ENCODE peak calls at places on chromosomes 6 and 20, in four cellular contexts. One of them, this sample, is unnamed.

GRCh38 chr6:43924222-43924702 is 154.3 kb downstream of the VEGFA start:
- DNase-seq in cardiac muscle cell: no peak
- DNase-seq in suprapubic skin: no peak
- DNase-seq in stimulated activated CD4-positive, alpha-beta T cell treated with anti-CD3 and anti-CD28 coated beads, Interleukin-2, amount 100 ng/mL, for 24 hours: peak; percentile 41
- DNase-seq in this sample: peak; percentile 28

GRCh38 chr6:28274888-28275287 is 6.5 kb upstream of the PGBD1 start:
- DNase-seq in stimulated activated CD4-positive, alpha-beta T cell treated with anti-CD3 and anti-CD28 coated beads, Interleukin-2, amount 100 ng/mL, for 24 hours: no peak
- DNase-seq in cardiac muscle cell: no peak
- DNase-seq in suprapubic skin: no peak
- DNase-seq in this sample: no peak

GRCh38 chr20:1809121-1809520 is 86.1 kb upstream of the SIRPA start:
- DNase-seq in suprapubic skin: no peak
- DNase-seq in stimulated activated CD4-positive, alpha-beta T cell treated with anti-CD3 and anti-CD28 coated beads, Interleukin-2, amount 100 ng/mL, for 24 hours: no peak
- DNase-seq in cardiac muscle cell: no peak
- DNase-seq in this sample: no peak

GRCh38 chr6:30957716-30958115 is 16.9 kb downstream of the MUCL3 start:
- DNase-seq in cardiac muscle cell: no peak
- DNase-seq in suprapubic skin: no peak
- DNase-seq in stimulated activated CD4-positive, alpha-beta T cell treated with anti-CD3 and anti-CD28 coated beads, Interleukin-2, amount 100 ng/mL, for 24 hours: no peak
- DNase-seq in this sample: peak; percentile 55

GRCh38 chr20:52945862-52946522 is 26.2 kb upstream of the TSHZ2 start:
- DNase-seq in cardiac muscle cell: no peak
- DNase-seq in stimulated activated CD4-positive, alpha-beta T cell treated with anti-CD3 and anti-CD28 coated beads, Interleukin-2, amount 100 ng/mL, for 24 hours: no peak
- DNase-seq in suprapubic skin: no peak
- DNase-seq in this sample: no peak

GRCh38 chr6:110526731-110527130 is 50.3 kb upstream of the SLC22A16 start:
- DNase-seq in stimulated activated CD4-positive, alpha-beta T cell treated with anti-CD3 and anti-CD28 coated beads, Interleukin-2, amount 100 ng/mL, for 24 hours: no peak
- DNase-seq in suprapubic skin: no peak
- DNase-seq in cardiac muscle cell: no peak
- DNase-seq in this sample: no peak

GRCh38 chr6:29793036-29793356 is 34.6 kb upstream of the HLA-G start:
- DNase-seq in suprapubic skin: no peak
- DNase-seq in cardiac muscle cell: no peak
- DNase-seq in stimulated activated CD4-positive, alpha-beta T cell treated with anti-CD3 and anti-CD28 coated beads, Interleukin-2, amount 100 ng/mL, for 24 hours: no peak
- DNase-seq in this sample: no peak

GRCh38 chr6:104326173-104327001 is 533.3 kb downstream of the HACE1 start:
- DNase-seq in stimulated activated CD4-positive, alpha-beta T cell treated with anti-CD3 and anti-CD28 coated beads, Interleukin-2, amount 100 ng/mL, for 24 hours: no peak
- DNase-seq in cardiac muscle cell: no peak
- DNase-seq in suprapubic skin: no peak
- DNase-seq in this sample: no peak

GRCh38 chr6:45881705-45882435 is 133.8 kb downstream of the CLIC5 start:
- DNase-seq in suprapubic skin: no peak
- DNase-seq in stimulated activated CD4-positive, alpha-beta T cell treated with anti-CD3 and anti-CD28 coated beads, Interleukin-2, amount 100 ng/mL, for 24 hours: no peak
- DNase-seq in cardiac muscle cell: no peak
- DNase-seq in this sample: no peak

GRCh38 chr6:144786825-144787224 is 501.7 kb downstream of the UTRN start:
- DNase-seq in suprapubic skin: no peak
- DNase-seq in cardiac muscle cell: no peak
- DNase-seq in stimulated activated CD4-positive, alpha-beta T cell treated with anti-CD3 and anti-CD28 coated beads, Interleukin-2, amount 100 ng/mL, for 24 hours: no peak
- DNase-seq in this sample: no peak

GRCh38 chr20:36472656-36473071 is 68.7 kb upstream of the MYL9 start:
- DNase-seq in stimulated activated CD4-positive, alpha-beta T cell treated with anti-CD3 and anti-CD28 coated beads, Interleukin-2, amount 100 ng/mL, for 24 hours: peak; percentile 32
- DNase-seq in suprapubic skin: no peak
- DNase-seq in cardiac muscle cell: no peak
- DNase-seq in this sample: no peak

GRCh38 chr20:5680227-5680626 is 70.0 kb upstream of the SHLD1 start:
- DNase-seq in cardiac muscle cell: no peak
- DNase-seq in stimulated activated CD4-positive, alpha-beta T cell treated with anti-CD3 and anti-CD28 coated beads, Interleukin-2, amount 100 ng/mL, for 24 hours: no peak
- DNase-seq in suprapubic skin: no peak
- DNase-seq in this sample: no peak

GRCh38 chr6:66965227-66965626 is 1258.2 kb upstream of the EYS start:
- DNase-seq in cardiac muscle cell: no peak
- DNase-seq in suprapubic skin: no peak
- DNase-seq in stimulated activated CD4-positive, alpha-beta T cell treated with anti-CD3 and anti-CD28 coated beads, Interleukin-2, amount 100 ng/mL, for 24 hours: no peak
- DNase-seq in this sample: no peak

GRCh38 chr6:62446647-62447316 is 160.8 kb upstream of the KHDRBS2 start:
- DNase-seq in suprapubic skin: no peak
- DNase-seq in stimulated activated CD4-positive, alpha-beta T cell treated with anti-CD3 and anti-CD28 coated beads, Interleukin-2, amount 100 ng/mL, for 24 hours: no peak
- DNase-seq in cardiac muscle cell: no peak
- DNase-seq in this sample: no peak

GRCh38 chr6:143136647-143137046 is 76.0 kb downstream of the AIG1 start:
- DNase-seq in suprapubic skin: no peak
- DNase-seq in cardiac muscle cell: no peak
- DNase-seq in stimulated activated CD4-positive, alpha-beta T cell treated with anti-CD3 and anti-CD28 coated beads, Interleukin-2, amount 100 ng/mL, for 24 hours: no peak
- DNase-seq in this sample: no peak

GRCh38 chr20:38172344-38172743 is 7.3 kb upstream of the TGM2 start:
- DNase-seq in stimulated activated CD4-positive, alpha-beta T cell treated with anti-CD3 and anti-CD28 coated beads, Interleukin-2, amount 100 ng/mL, for 24 hours: no peak
- DNase-seq in cardiac muscle cell: no peak
- DNase-seq in suprapubic skin: no peak
- DNase-seq in this sample: no peak

GRCh38 chr6:44176935-44177509 is 18.4 kb downstream of the CAPN11 start:
- DNase-seq in suprapubic skin: no peak
- DNase-seq in cardiac muscle cell: no peak
- DNase-seq in stimulated activated CD4-positive, alpha-beta T cell treated with anti-CD3 and anti-CD28 coated beads, Interleukin-2, amount 100 ng/mL, for 24 hours: no peak
- DNase-seq in this sample: no peak

This sample was measured in COLO829.